ENCODE peak calls at places on chromosomes 1 and 21, in six cellular contexts. One of them, this sample, is unnamed. For H3K27me3, the result is how much of the 10 kb centered on the place peaks cover.

GRCh38 chr1:175208773-175209492 is 16.4 kb upstream of the KIAA0040 start:
- DNase-seq in right cardiac atrium: no peak
- DNase-seq in heart right ventricle: no peak
- DNase-seq in cardiac muscle cell: no peak
- DNase-seq in CD8-positive, alpha-beta memory T cell: peak
- DNase-seq in WERI-Rb-1: no peak
- DNase-seq in this sample: no peak

GRCh38 chr1:213443415-213443814 is 392.4 kb downstream of the RPS6KC1 start:
- DNase-seq in heart right ventricle: no peak
- DNase-seq in cardiac muscle cell: no peak
- DNase-seq in WERI-Rb-1: no peak
- DNase-seq in CD8-positive, alpha-beta memory T cell: no peak
- DNase-seq in right cardiac atrium: no peak
- DNase-seq in this sample: no peak

GRCh38 chr1:192702212-192702993 is 66.5 kb downstream of the RGS13 start:
- DNase-seq in heart right ventricle: no peak
- DNase-seq in cardiac muscle cell: peak
- DNase-seq in WERI-Rb-1: no peak
- DNase-seq in CD8-positive, alpha-beta memory T cell: no peak
- DNase-seq in right cardiac atrium: no peak
- DNase-seq in this sample: no peak

GRCh38 chr21:36104306-36105300 is 30.3 kb upstream of the CBR3 start:
- DNase-seq in heart right ventricle: peak
- DNase-seq in CD8-positive, alpha-beta memory T cell: peak
- DNase-seq in WERI-Rb-1: peak
- DNase-seq in cardiac muscle cell: peak
- DNase-seq in right cardiac atrium: peak
- DNase-seq in this sample: peak

GRCh38 chr1:41382531-41383090 is 21.4 kb downstream of the FOXO6 start:
- DNase-seq in CD8-positive, alpha-beta memory T cell: no peak
- DNase-seq in heart right ventricle: peak
- DNase-seq in right cardiac atrium: peak
- DNase-seq in WERI-Rb-1: no peak
- DNase-seq in cardiac muscle cell: peak
- DNase-seq in this sample: peak

GRCh38 chr1:96362623-96363022 is 359.0 kb upstream of the PTBP2 start:
- DNase-seq in cardiac muscle cell: peak
- DNase-seq in heart right ventricle: no peak
- DNase-seq in WERI-Rb-1: no peak
- DNase-seq in CD8-positive, alpha-beta memory T cell: no peak
- DNase-seq in right cardiac atrium: no peak
- DNase-seq in this sample: no peak

GRCh38 chr21:20997633-20998455 is at the start of gene NCAM2:
- DNase-seq in heart right ventricle: peak
- DNase-seq in WERI-Rb-1: peak
- DNase-seq in CD8-positive, alpha-beta memory T cell: peak
- DNase-seq in cardiac muscle cell: peak
- DNase-seq in right cardiac atrium: peak
- DNase-seq in this sample: peak

GRCh38 chr1:117231748-117232373 is 21.1 kb upstream of the VTCN1 start:
- DNase-seq in CD8-positive, alpha-beta memory T cell: no peak
- DNase-seq in heart right ventricle: no peak
- DNase-seq in WERI-Rb-1: no peak
- DNase-seq in cardiac muscle cell: no peak
- DNase-seq in right cardiac atrium: no peak
- DNase-seq in this sample: no peak

GRCh38 chr1:93648656-93649055 is 33.0 kb downstream of the BCAR3 start:
- DNase-seq in heart right ventricle: no peak
- DNase-seq in cardiac muscle cell: no peak
- DNase-seq in WERI-Rb-1: no peak
- DNase-seq in right cardiac atrium: no peak
- DNase-seq in CD8-positive, alpha-beta memory T cell: no peak
- DNase-seq in this sample: no peak

GRCh38 chr21:26851109-26851944 is 6.1 kb upstream of the ADAMTS1 start:
- DNase-seq in right cardiac atrium: no peak
- DNase-seq in CD8-positive, alpha-beta memory T cell: no peak
- DNase-seq in heart right ventricle: no peak
- DNase-seq in cardiac muscle cell: no peak
- DNase-seq in WERI-Rb-1: no peak
- DNase-seq in this sample: no peak

GRCh38 chr1:31460027-31460426 is 47.0 kb downstream of the SERINC2 start:
- DNase-seq in heart right ventricle: no peak
- DNase-seq in cardiac muscle cell: peak
- DNase-seq in WERI-Rb-1: peak
- DNase-seq in right cardiac atrium: no peak
- DNase-seq in CD8-positive, alpha-beta memory T cell: no peak
- DNase-seq in this sample: no peak

GRCh38 chr1:217088521-217089221 is 365.4 kb upstream of the ESRRG start:
- DNase-seq in heart right ventricle: no peak
- DNase-seq in WERI-Rb-1: no peak
- DNase-seq in cardiac muscle cell: peak
- DNase-seq in right cardiac atrium: no peak
- DNase-seq in CD8-positive, alpha-beta memory T cell: no peak
- DNase-seq in this sample: no peak

GRCh38 chr1:107535091-107535490 is 394.3 kb downstream of the NTNG1 start:
- DNase-seq in CD8-positive, alpha-beta memory T cell: no peak
- DNase-seq in WERI-Rb-1: no peak
- DNase-seq in right cardiac atrium: no peak
- DNase-seq in heart right ventricle: no peak
- DNase-seq in cardiac muscle cell: no peak
- DNase-seq in this sample: no peak

GRCh38 chr1:41394918-41395598 is 33.8 kb downstream of the FOXO6 start:
- DNase-seq in heart right ventricle: no peak
- DNase-seq in CD8-positive, alpha-beta memory T cell: no peak
- DNase-seq in cardiac muscle cell: peak
- DNase-seq in WERI-Rb-1: peak
- DNase-seq in right cardiac atrium: peak
- DNase-seq in this sample: no peak

GRCh38 chr1:64956733-64957441 is 9.5 kb downstream of the JAK1 start:
- DNase-seq in WERI-Rb-1: no peak
- DNase-seq in CD8-positive, alpha-beta memory T cell: no peak
- DNase-seq in cardiac muscle cell: no peak
- DNase-seq in heart right ventricle: no peak
- DNase-seq in right cardiac atrium: no peak
- DNase-seq in this sample: no peak

GRCh38 chr1:21200767-21201166 is 24.1 kb upstream of the EIF4G3 start:
- DNase-seq in right cardiac atrium: no peak
- DNase-seq in heart right ventricle: no peak
- DNase-seq in WERI-Rb-1: no peak
- DNase-seq in cardiac muscle cell: peak
- DNase-seq in CD8-positive, alpha-beta memory T cell: no peak
- DNase-seq in this sample: no peak

GRCh38 chr1:209207126-209207700 is 376.3 kb upstream of the CAMK1G start:
- DNase-seq in right cardiac atrium: peak
- DNase-seq in heart right ventricle: no peak
- DNase-seq in cardiac muscle cell: no peak
- DNase-seq in CD8-positive, alpha-beta memory T cell: no peak
- DNase-seq in WERI-Rb-1: peak
- DNase-seq in this sample: no peak

GRCh38 chr1:25905680-25906643 is at the start of gene STMN1:
- DNase-seq in CD8-positive, alpha-beta memory T cell: peak
- DNase-seq in heart right ventricle: peak
- DNase-seq in WERI-Rb-1: peak
- DNase-seq in cardiac muscle cell: peak
- DNase-seq in right cardiac atrium: peak
- DNase-seq in this sample: peak

GRCh38 chr1:25906644-25907300 is 553 bp upstream of the STMN1 start:
- DNase-seq in cardiac muscle cell: no peak
- DNase-seq in WERI-Rb-1: peak
- DNase-seq in right cardiac atrium: peak
- DNase-seq in CD8-positive, alpha-beta memory T cell: no peak
- DNase-seq in heart right ventricle: no peak
- DNase-seq in this sample: peak

GRCh38 chr1:25903986-25904385 is 2.2 kb downstream of the STMN1 start:
- DNase-seq in cardiac muscle cell: no peak
- DNase-seq in heart right ventricle: no peak
- DNase-seq in WERI-Rb-1: no peak
- DNase-seq in right cardiac atrium: no peak
- DNase-seq in CD8-positive, alpha-beta memory T cell: no peak
- DNase-seq in this sample: no peak

GRCh38 chr1:25907473-25908058 is 1.3 kb upstream of the STMN1 start:
- DNase-seq in heart right ventricle: no peak
- DNase-seq in WERI-Rb-1: no peak
- DNase-seq in CD8-positive, alpha-beta memory T cell: no peak
- DNase-seq in cardiac muscle cell: no peak
- DNase-seq in right cardiac atrium: no peak
- DNase-seq in this sample: no peak

DNA sequence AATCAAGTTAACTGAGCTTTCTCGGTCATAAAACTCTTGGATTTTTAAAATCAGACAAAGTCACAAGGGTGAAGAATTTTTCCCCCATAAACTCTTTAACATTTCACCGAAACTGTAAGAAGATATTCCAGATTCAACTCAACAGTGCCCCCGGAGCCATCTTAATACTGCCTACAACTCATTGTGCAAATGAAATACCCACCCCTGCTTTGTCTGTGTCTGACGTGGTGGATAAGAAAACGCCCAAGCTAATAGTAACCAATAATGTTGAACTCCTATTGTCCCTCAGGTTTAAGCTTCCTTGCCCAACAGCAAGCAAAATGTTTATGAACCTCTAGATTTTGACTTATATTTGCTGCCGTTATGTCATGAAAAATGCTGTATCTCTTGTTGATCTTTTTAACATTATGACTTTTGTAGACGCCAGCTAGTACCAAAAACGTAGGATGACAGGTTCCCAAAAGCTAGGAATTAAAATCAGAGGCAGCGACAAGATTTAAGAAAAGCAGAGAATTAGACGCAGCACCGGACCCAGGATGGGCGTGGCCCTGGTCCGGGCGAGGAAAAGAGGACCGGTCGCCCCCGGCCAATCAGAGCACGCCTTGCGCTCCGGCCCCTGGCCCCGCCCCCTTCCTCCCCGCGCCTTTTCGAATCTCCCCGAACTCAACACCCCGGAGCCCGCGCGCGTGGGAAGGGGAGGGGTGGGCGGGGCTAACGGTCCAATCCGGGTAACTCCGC is 1.1 kb downstream of the STMN1 start:
- DNase-seq in right cardiac atrium: peak
- DNase-seq in CD8-positive, alpha-beta memory T cell: peak
- DNase-seq in WERI-Rb-1: peak
- DNase-seq in heart right ventricle: peak
- DNase-seq in cardiac muscle cell: peak
- DNase-seq in this sample: peak
- H3K4me3 ChIP-seq in right cardiac atrium: peak
- H3K4me3 ChIP-seq in CD8-positive, alpha-beta memory T cell: peak
- H3K4me3 ChIP-seq in WERI-Rb-1: peak
- H3K4me3 ChIP-seq in heart right ventricle: peak
- H3K4me3 ChIP-seq in cardiac muscle cell: peak
- H3K4me3 ChIP-seq in this sample: peak

GRCh38 chr1:146022403-146023127 is 1.0 kb upstream of the HJV start:
- DNase-seq in cardiac muscle cell: no peak
- DNase-seq in right cardiac atrium: no peak
- DNase-seq in WERI-Rb-1: no peak
- DNase-seq in heart right ventricle: no peak
- DNase-seq in CD8-positive, alpha-beta memory T cell: no peak
- DNase-seq in this sample: no peak

GRCh38 chr1:146020058-146020738 is 1.3 kb downstream of the HJV start:
- DNase-seq in right cardiac atrium: no peak
- DNase-seq in CD8-positive, alpha-beta memory T cell: no peak
- DNase-seq in cardiac muscle cell: no peak
- DNase-seq in heart right ventricle: no peak
- DNase-seq in WERI-Rb-1: no peak
- DNase-seq in this sample: no peak

GRCh38 chr1:146019225-146020057 is 2.1 kb downstream of the HJV start:
- DNase-seq in WERI-Rb-1: no peak
- DNase-seq in CD8-positive, alpha-beta memory T cell: no peak
- DNase-seq in cardiac muscle cell: no peak
- DNase-seq in heart right ventricle: no peak
- DNase-seq in right cardiac atrium: no peak
- DNase-seq in this sample: peak

GRCh38 chr1:146021622-146022402 is at the start of gene HJV:
- DNase-seq in CD8-positive, alpha-beta memory T cell: no peak
- DNase-seq in WERI-Rb-1: no peak
- DNase-seq in right cardiac atrium: no peak
- DNase-seq in cardiac muscle cell: peak
- DNase-seq in heart right ventricle: no peak
- DNase-seq in this sample: no peak

GRCh38 chr1:146021046-146021445 is 489 bp downstream of the HJV start:
- DNase-seq in WERI-Rb-1: no peak
- DNase-seq in CD8-positive, alpha-beta memory T cell: no peak
- DNase-seq in cardiac muscle cell: no peak
- DNase-seq in right cardiac atrium: no peak
- DNase-seq in heart right ventricle: no peak
- DNase-seq in this sample: no peak
- H3K27me3 ChIP-seq in WERI-Rb-1: under half
- H3K27me3 ChIP-seq in CD8-positive, alpha-beta memory T cell: under half
- H3K27me3 ChIP-seq in cardiac muscle cell: under half
- H3K27me3 ChIP-seq in right cardiac atrium: under half
- H3K27me3 ChIP-seq in heart right ventricle: under half
- H3K27me3 ChIP-seq in this sample: under half

DNA sequence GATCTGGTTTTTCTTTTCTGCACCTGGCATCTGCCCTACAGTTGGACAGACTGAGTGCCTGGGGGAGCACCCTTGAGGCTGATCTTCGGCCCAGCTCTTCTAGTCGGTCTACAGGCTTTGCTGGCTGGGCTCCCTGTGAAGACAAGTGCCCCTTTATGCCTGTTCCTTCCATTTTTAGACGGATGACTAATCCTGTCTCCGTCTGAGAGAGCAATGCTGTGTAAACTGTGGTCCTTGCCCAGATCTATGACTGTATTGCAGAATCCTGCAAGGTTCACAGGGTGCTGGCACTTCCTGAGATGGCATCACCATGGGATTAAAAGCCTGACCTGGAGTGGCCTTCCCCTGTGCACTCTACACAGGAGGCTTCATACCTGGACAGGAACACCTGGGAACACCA is 47.6 kb upstream of the SAMD13 start:
- DNase-seq in right cardiac atrium: peak
- DNase-seq in cardiac muscle cell: peak
- DNase-seq in CD8-positive, alpha-beta memory T cell: no peak
- DNase-seq in WERI-Rb-1: no peak
- DNase-seq in heart right ventricle: peak
- DNase-seq in this sample: peak
- H3K27ac ChIP-seq in right cardiac atrium: no peak
- H3K27ac ChIP-seq in cardiac muscle cell: no peak
- H3K27ac ChIP-seq in CD8-positive, alpha-beta memory T cell: no peak
- H3K27ac ChIP-seq in WERI-Rb-1: no peak
- H3K27ac ChIP-seq in heart right ventricle: no peak
- H3K27ac ChIP-seq in this sample: peak

DNA sequence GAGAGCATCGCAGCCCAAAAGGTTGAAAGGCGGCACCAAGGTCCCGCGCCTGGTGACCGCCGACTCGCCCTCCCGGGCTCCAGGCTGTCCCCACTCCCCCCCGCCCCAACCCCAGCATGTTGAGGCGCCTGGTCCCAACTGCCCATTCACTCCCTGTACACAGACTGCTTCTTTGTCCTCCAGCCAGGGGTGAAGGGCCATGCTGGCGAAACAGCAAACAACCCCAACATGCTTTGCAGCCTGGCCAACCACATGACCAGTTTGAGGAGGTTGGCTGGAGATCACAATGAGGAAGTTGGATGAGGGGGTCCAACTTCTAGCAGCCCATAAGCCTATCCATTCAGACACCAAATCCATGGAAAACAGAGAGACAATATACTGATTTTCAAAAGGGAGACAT is 13.5 kb downstream of the PDE9A start:
- DNase-seq in right cardiac atrium: no peak
- DNase-seq in cardiac muscle cell: no peak
- DNase-seq in heart right ventricle: no peak
- DNase-seq in CD8-positive, alpha-beta memory T cell: no peak
- DNase-seq in WERI-Rb-1: no peak
- DNase-seq in this sample: no peak
- H3K4me3 ChIP-seq in right cardiac atrium: no peak
- H3K4me3 ChIP-seq in cardiac muscle cell: no peak
- H3K4me3 ChIP-seq in heart right ventricle: no peak
- H3K4me3 ChIP-seq in CD8-positive, alpha-beta memory T cell: no peak
- H3K4me3 ChIP-seq in WERI-Rb-1: no peak
- H3K4me3 ChIP-seq in this sample: no peak

This sample was measured in tibial artery.